ENCODE peak calls at places on chromosomes 7 and 10, in four cellular contexts. One of them, this sample, is unnamed.

GRCh38 chr10:30294506-30295280 is 54.4 kb downstream of the MTPAP start:
- DNase-seq in neural progenitor cell: no peak
- DNase-seq in tibial artery: no peak
- DNase-seq in brain microvascular endothelial cell: no peak
- DNase-seq in this sample: peak; percentile 58

GRCh38 chr10:91576096-91576545 is 56.8 kb downstream of the PPP1R3C start:
- DNase-seq in tibial artery: no peak
- DNase-seq in brain microvascular endothelial cell: no peak
- DNase-seq in neural progenitor cell: no peak
- DNase-seq in this sample: no peak

GRCh38 chr10:110138197-110138812 is 69.1 kb upstream of the MXI1 start:
- DNase-seq in neural progenitor cell: peak; percentile 79
- DNase-seq in brain microvascular endothelial cell: peak; percentile 16
- DNase-seq in tibial artery: no peak
- DNase-seq in this sample: peak; percentile 82

GRCh38 chr7:104973909-104974415 is 40.0 kb upstream of the KMT2E start:
- DNase-seq in tibial artery: no peak
- DNase-seq in neural progenitor cell: no peak
- DNase-seq in brain microvascular endothelial cell: peak; percentile 64
- DNase-seq in this sample: peak; percentile 94

GRCh38 chr7:153043440-153043839 is 283.9 kb downstream of the ACTR3B start:
- DNase-seq in neural progenitor cell: no peak
- DNase-seq in tibial artery: no peak
- DNase-seq in brain microvascular endothelial cell: no peak
- DNase-seq in this sample: no peak

GRCh38 chr10:60441515-60441914 is 51.8 kb upstream of the ANK3 start:
- DNase-seq in neural progenitor cell: no peak
- DNase-seq in brain microvascular endothelial cell: no peak
- DNase-seq in tibial artery: no peak
- DNase-seq in this sample: no peak

GRCh38 chr7:7861211-7861633 is 107.4 kb upstream of the GLCCI1 start:
- DNase-seq in neural progenitor cell: no peak
- DNase-seq in brain microvascular endothelial cell: peak; percentile 51
- DNase-seq in tibial artery: no peak
- DNase-seq in this sample: no peak

GRCh38 chr10:46284286-46285229 is 2.2 kb upstream of the ANTXRL start:
- DNase-seq in tibial artery: peak; percentile 93
- DNase-seq in neural progenitor cell: peak; percentile 68
- DNase-seq in brain microvascular endothelial cell: peak; percentile 11
- DNase-seq in this sample: peak; percentile 69

GRCh38 chr7:158740013-158740656 is 35.5 kb upstream of the NCAPG2 start:
- DNase-seq in brain microvascular endothelial cell: peak; percentile 84
- DNase-seq in neural progenitor cell: no peak
- DNase-seq in tibial artery: no peak
- DNase-seq in this sample: no peak

GRCh38 chr10:127762925-127763324 is 25.9 kb downstream of the FOXI2 start:
- DNase-seq in brain microvascular endothelial cell: no peak
- DNase-seq in tibial artery: no peak
- DNase-seq in neural progenitor cell: peak; percentile 51
- DNase-seq in this sample: no peak

GRCh38 chr10:90432891-90433290 is 424.9 kb downstream of the HTR7 start:
- DNase-seq in neural progenitor cell: no peak
- DNase-seq in tibial artery: no peak
- DNase-seq in brain microvascular endothelial cell: no peak
- DNase-seq in this sample: peak; percentile 35

GRCh38 chr10:124827474-124827873 is 25.9 kb downstream of the ABRAXAS2 start:
- DNase-seq in tibial artery: no peak
- DNase-seq in brain microvascular endothelial cell: peak; percentile 1
- DNase-seq in neural progenitor cell: no peak
- DNase-seq in this sample: peak; percentile 25

GRCh38 chr10:124829447-124830115 is 28.0 kb downstream of the ABRAXAS2 start:
- DNase-seq in tibial artery: no peak
- DNase-seq in neural progenitor cell: peak; percentile 28
- DNase-seq in brain microvascular endothelial cell: no peak
- DNase-seq in this sample: no peak

GRCh38 chr10:124825702-124826101 is 24.1 kb downstream of the ABRAXAS2 start:
- DNase-seq in tibial artery: no peak
- DNase-seq in neural progenitor cell: no peak
- DNase-seq in brain microvascular endothelial cell: no peak
- DNase-seq in this sample: no peak

GRCh38 chr10:124831116-124831515 is 29.5 kb downstream of the ABRAXAS2 start:
- DNase-seq in tibial artery: no peak
- DNase-seq in neural progenitor cell: no peak
- DNase-seq in brain microvascular endothelial cell: no peak
- DNase-seq in this sample: no peak

DNA sequence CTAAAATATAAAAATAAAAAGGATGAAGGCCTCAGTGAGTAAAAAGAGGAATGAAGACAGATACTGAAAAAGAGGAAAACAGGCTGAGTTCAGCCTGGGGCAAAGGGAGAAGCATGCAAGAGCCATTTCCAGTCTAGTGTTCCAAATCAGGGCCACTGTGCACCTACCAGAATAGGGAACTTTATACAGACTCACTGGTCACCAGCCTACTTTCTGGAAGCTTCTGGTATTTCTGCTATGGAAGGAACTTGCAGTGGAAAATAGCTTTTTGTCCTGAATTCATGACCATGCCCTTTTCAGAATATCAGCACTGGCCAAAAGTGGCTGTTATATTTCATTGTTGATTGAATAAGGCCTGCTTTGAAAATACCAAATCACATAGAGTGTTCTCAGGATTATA is 28.8 kb downstream of the ABRAXAS2 start:
- DNase-seq in neural progenitor cell: no peak
- DNase-seq in brain microvascular endothelial cell: no peak
- DNase-seq in tibial artery: no peak
- DNase-seq in this sample: no peak
- H3K36me3 ChIP-seq in neural progenitor cell: peaks cover 17% of the 10 kb centered on the region
- H3K36me3 ChIP-seq in brain microvascular endothelial cell: peaks cover 48% of the 10 kb centered on the region
- H3K36me3 ChIP-seq in tibial artery: peaks cover 81% of the 10 kb centered on the region
- H3K36me3 ChIP-seq in this sample: peaks cover 60% of the 10 kb centered on the region

GRCh38 chr7:100902638-100903037 is 7.0 kb upstream of the ACHE start:
- DNase-seq in tibial artery: no peak
- DNase-seq in neural progenitor cell: no peak
- DNase-seq in brain microvascular endothelial cell: no peak
- DNase-seq in this sample: no peak
- H3K27me3 ChIP-seq in tibial artery: peaks cover 54% of the 10 kb centered on the region
- H3K27me3 ChIP-seq in neural progenitor cell: peaks cover 5% of the 10 kb centered on the region
- H3K27me3 ChIP-seq in brain microvascular endothelial cell: no peaks in the 10 kb centered on the region
- H3K27me3 ChIP-seq in this sample: no peaks in the 10 kb centered on the region

GRCh38 chr7:55173671-55174070 is 154.9 kb downstream of the EGFR start:
- DNase-seq in brain microvascular endothelial cell: no peak
- DNase-seq in tibial artery: no peak
- DNase-seq in neural progenitor cell: no peak
- DNase-seq in this sample: no peak

GRCh38 chr7:55174856-55175255 is 156.0 kb downstream of the EGFR start:
- DNase-seq in tibial artery: no peak
- DNase-seq in brain microvascular endothelial cell: no peak
- DNase-seq in neural progenitor cell: no peak
- DNase-seq in this sample: no peak

GRCh38 chr7:55172161-55172560 is 153.3 kb downstream of the EGFR start:
- DNase-seq in brain microvascular endothelial cell: peak; percentile 22
- DNase-seq in neural progenitor cell: no peak
- DNase-seq in tibial artery: no peak
- DNase-seq in this sample: no peak

GRCh38 chr7:55174456-55174855 is 155.6 kb downstream of the EGFR start:
- DNase-seq in neural progenitor cell: no peak
- DNase-seq in brain microvascular endothelial cell: no peak
- DNase-seq in tibial artery: no peak
- DNase-seq in this sample: no peak

DNA sequence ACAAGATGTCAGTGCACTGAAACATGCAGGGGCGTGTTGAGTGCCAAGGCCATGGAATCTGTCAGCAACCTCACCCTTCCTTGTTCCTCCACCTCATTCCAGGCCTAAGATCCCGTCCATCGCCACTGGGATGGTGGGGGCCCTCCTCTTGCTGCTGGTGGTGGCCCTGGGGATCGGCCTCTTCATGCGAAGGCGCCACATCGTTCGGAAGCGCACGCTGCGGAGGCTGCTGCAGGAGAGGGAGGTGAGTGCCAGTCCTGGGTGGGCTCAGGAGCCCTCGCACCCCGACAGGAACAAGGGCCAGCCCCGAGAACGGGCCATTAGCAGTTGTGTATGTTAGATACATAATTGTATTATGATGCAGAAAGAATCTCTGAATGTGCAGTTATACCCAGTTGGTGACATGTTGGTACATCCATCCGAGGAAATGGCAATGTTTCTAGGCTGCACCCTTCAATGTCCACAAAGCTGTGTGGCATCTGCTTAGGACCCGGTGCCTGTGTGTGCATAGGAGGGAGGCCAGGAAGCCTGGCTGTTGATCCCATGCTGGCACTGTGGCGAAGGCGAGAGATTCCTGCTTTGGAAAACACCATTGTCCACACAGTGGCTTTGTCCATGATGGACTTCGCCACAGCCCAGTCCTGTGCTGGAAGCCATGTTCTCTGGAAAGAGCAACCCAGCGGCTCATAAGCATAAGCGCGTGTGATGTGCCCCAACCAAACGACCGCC is 154.2 kb downstream of the EGFR start:
- DNase-seq in tibial artery: peak; percentile 54
- DNase-seq in neural progenitor cell: no peak
- DNase-seq in brain microvascular endothelial cell: no peak
- DNase-seq in this sample: no peak
- H3K36me3 ChIP-seq in tibial artery: peaks cover 60% of the 10 kb centered on the region
- H3K36me3 ChIP-seq in neural progenitor cell: no peaks in the 10 kb centered on the region
- H3K36me3 ChIP-seq in brain microvascular endothelial cell: peaks cover 75% of the 10 kb centered on the region
- H3K36me3 ChIP-seq in this sample: no peaks in the 10 kb centered on the region

GRCh38 chr7:323410-323809 is 33.4 kb downstream of the FOXL3 start:
- DNase-seq in neural progenitor cell: no peak
- DNase-seq in tibial artery: no peak
- DNase-seq in brain microvascular endothelial cell: no peak
- DNase-seq in this sample: no peak
- H3K27me3 ChIP-seq in neural progenitor cell: peaks cover 23% of the 10 kb centered on the region
- H3K27me3 ChIP-seq in tibial artery: peaks cover 28% of the 10 kb centered on the region
- H3K27me3 ChIP-seq in brain microvascular endothelial cell: peaks cover 9% of the 10 kb centered on the region
- H3K27me3 ChIP-seq in this sample: peaks cover 9% of the 10 kb centered on the region

DNA sequence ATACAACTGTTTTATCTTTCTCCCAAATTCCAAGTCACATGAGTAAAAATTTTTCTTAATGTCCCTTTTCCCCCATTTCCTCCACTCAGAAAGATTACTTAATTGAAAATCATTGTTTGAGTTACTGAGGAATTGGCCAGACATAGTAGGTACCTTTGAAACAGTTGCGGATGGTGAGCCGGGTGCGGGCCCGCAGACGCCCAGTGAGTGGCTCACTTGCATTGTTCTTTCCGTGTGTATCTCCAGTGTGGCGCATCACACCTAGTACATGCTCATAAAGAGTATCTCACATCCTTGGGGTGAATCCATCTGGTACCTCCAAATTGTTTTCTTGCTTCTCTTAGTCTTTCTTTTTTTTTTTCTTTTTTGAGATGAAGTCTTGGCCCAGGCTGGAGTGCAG is 14.3 kb downstream of the TRRAP start:
- DNase-seq in neural progenitor cell: no peak
- DNase-seq in tibial artery: no peak
- DNase-seq in brain microvascular endothelial cell: no peak
- DNase-seq in this sample: no peak
- H3K36me3 ChIP-seq in neural progenitor cell: peaks cover 14% of the 10 kb centered on the region
- H3K36me3 ChIP-seq in tibial artery: peaks cover 77% of the 10 kb centered on the region
- H3K36me3 ChIP-seq in brain microvascular endothelial cell: peaks cover 65% of the 10 kb centered on the region
- H3K36me3 ChIP-seq in this sample: peaks cover 74% of the 10 kb centered on the region

GRCh38 chr10:13678444-13678843 is 91.7 kb downstream of the PRPF18 start:
- DNase-seq in brain microvascular endothelial cell: no peak
- DNase-seq in neural progenitor cell: no peak
- DNase-seq in tibial artery: no peak
- DNase-seq in this sample: no peak
- H3K27me3 ChIP-seq in brain microvascular endothelial cell: no peaks in the 10 kb centered on the region
- H3K27me3 ChIP-seq in neural progenitor cell: no peaks in the 10 kb centered on the region
- H3K27me3 ChIP-seq in tibial artery: no peaks in the 10 kb centered on the region
- H3K27me3 ChIP-seq in this sample: no peaks in the 10 kb centered on the region

GRCh38 chr7:107187774-107188173 is 19.0 kb downstream of the HBP1 start:
- DNase-seq in neural progenitor cell: no peak
- DNase-seq in brain microvascular endothelial cell: no peak
- DNase-seq in tibial artery: no peak
- DNase-seq in this sample: no peak
- H3K36me3 ChIP-seq in neural progenitor cell: peaks cover 14% of the 10 kb centered on the region
- H3K36me3 ChIP-seq in brain microvascular endothelial cell: peaks cover 37% of the 10 kb centered on the region
- H3K36me3 ChIP-seq in tibial artery: peaks cover 90% of the 10 kb centered on the region
- H3K36me3 ChIP-seq in this sample: peaks cover 37% of the 10 kb centered on the region

GRCh38 chr7:1596181-1597043 is 26.6 kb upstream of the PSMG3 start:
- DNase-seq in neural progenitor cell: no peak
- DNase-seq in brain microvascular endothelial cell: no peak
- DNase-seq in tibial artery: no peak
- DNase-seq in this sample: no peak
- H3K27me3 ChIP-seq in neural progenitor cell: no peaks in the 10 kb centered on the region
- H3K27me3 ChIP-seq in brain microvascular endothelial cell: peaks cover 12% of the 10 kb centered on the region
- H3K27me3 ChIP-seq in tibial artery: peaks cover 79% of the 10 kb centered on the region
- H3K27me3 ChIP-seq in this sample: peaks cover 20% of the 10 kb centered on the region